ENCODE peak calls at places on chromosomes 5 and 9, in five cellular contexts. S is fibroblast of lung, H is body of pancreas, F is GM12878, A is BE2C. P is an unnamed sample.

GRCh38 chr9:89887286-89887685 is 282.5 kb downstream of the GADD45G start:
- DNase-seq in S (no peak), H (no peak), F (no peak), A (no peak), P (no peak)

GRCh38 chr9:89413963-89414638 is 83.8 kb downstream of the SEMA4D start:
- DNase-seq in S (no peak), H (no peak), F (no peak), A (peak; percentile 29), P (no peak)

GRCh38 chr5:87120518-87121314 is 147.0 kb upstream of the RASA1 start:
- DNase-seq in S (peak; percentile 74), H (no peak), F (no peak), A (no peak), P (no peak)

GRCh38 chr9:104362912-104363472 is 141.1 kb upstream of the OR13F1 start:
- DNase-seq in S (no peak), H (no peak), F (no peak), A (no peak), P (no peak)

GRCh38 chr5:52705720-52706119 is 82.0 kb upstream of the ITGA1 start:
- DNase-seq in S (no peak), H (no peak), F (no peak), A (no peak), P (no peak)

GRCh38 chr5:65874241-65874640 is 52.1 kb upstream of the ERBIN start:
- DNase-seq in S (peak; percentile 32), H (no peak), F (no peak), A (no peak), P (no peak)

GRCh38 chr9:88680041-88680440 is 145.1 kb downstream of the NXNL2 start:
- DNase-seq in S (no peak), H (no peak), F (no peak), A (no peak), P (no peak)

GRCh38 chr5:179267671-179268071 is 77.6 kb downstream of the ADAMTS2 start:
- DNase-seq in S (no peak), H (no peak), F (no peak), A (peak; percentile 14), P (no peak)

GRCh38 chr5:179768326-179769085 is 25.3 kb upstream of the LTC4S start:
- DNase-seq in S (no peak), H (no peak), F (no peak), A (no peak), P (no peak)

GRCh38 chr5:160021818-160022446 is 13.0 kb downstream of the TTC1 start:
- DNase-seq in S (peak; percentile 80), H (peak; percentile 50), F (peak; percentile 28), A (peak; percentile 54), P (peak; percentile 56)

GRCh38 chr9:88583901-88584596 is 49.1 kb downstream of the NXNL2 start:
- DNase-seq in S (peak; percentile 65), H (no peak), F (no peak), A (no peak), P (no peak)

GRCh38 chr9:134230942-134231325 is 66.6 kb upstream of the RNU6ATAC start:
- DNase-seq in S (no peak), H (no peak), F (no peak), A (no peak), P (no peak)

GRCh38 chr9:6681957-6682501 is 36.5 kb upstream of the GLDC start:
- DNase-seq in S (no peak), H (no peak), F (no peak), A (no peak), P (no peak)

GRCh38 chr9:96476591-96476990 is 26.6 kb downstream of the HABP4 start:
- DNase-seq in S (no peak), H (no peak), F (no peak), A (no peak), P (no peak)

GRCh38 chr5:34656700-34657549 is 797 bp downstream of the RAI14 start:
- DNase-seq in S (no peak), H (peak; percentile 37), F (no peak), A (no peak), P (no peak)

GRCh38 chr9:38067892-38068615 is 973 bp downstream of the SHB start:
- DNase-seq in S (peak; percentile 14), H (peak; percentile 39), F (no peak), A (peak; percentile 38), P (peak; percentile 20)

GRCh38 chr5:135490245-135491037 is 38.3 kb upstream of the TIFAB start:
- DNase-seq in S (peak; percentile 25), H (no peak), F (no peak), A (no peak), P (no peak)

GRCh38 chr5:153490124-153491085 is at the start of gene GRIA1:
- DNase-seq in S (peak; percentile 28), H (no peak), F (no peak), A (no peak), P (no peak)

GRCh38 chr5:15717002-15717401 is 217.0 kb downstream of the FBXL7 start:
- DNase-seq in S (peak; percentile 26), H (no peak), F (no peak), A (peak; percentile 19), P (no peak)

GRCh38 chr5:156379198-156379597 is 52.2 kb downstream of the SGCD start:
- DNase-seq in S (no peak), H (no peak), F (no peak), A (no peak), P (no peak)

GRCh38 chr5:33840927-33841547 is 50.8 kb downstream of the ADAMTS12 start:
- DNase-seq in S (no peak), H (no peak), F (peak; percentile 58), A (no peak), P (no peak)

GRCh38 chr9:120398286-120398685 is 181.7 kb downstream of the CDK5RAP2 start:
- DNase-seq in S (no peak), H (no peak), F (no peak), A (no peak), P (no peak)

GRCh38 chr5:91357012-91357634 is 26.0 kb downstream of the ARRDC3 start:
- DNase-seq in S (no peak), H (peak; percentile 77), F (no peak), A (no peak), P (peak; percentile 55)

GRCh38 chr9:31612336-31613030 is 772.0 kb upstream of the ACO1 start:
- DNase-seq in S (no peak), H (no peak), F (no peak), A (no peak), P (no peak)

GRCh38 chr5:156402387-156402921 is 75.5 kb downstream of the SGCD start:
- DNase-seq in S (no peak), H (no peak), F (peak; percentile 87), A (no peak), P (no peak)

GRCh38 chr5:91928751-91929521 is 545.8 kb upstream of the ARRDC3 start:
- DNase-seq in S (peak; percentile 52), H (no peak), F (no peak), A (no peak), P (no peak)

GRCh38 chr9:124621371-124622328 is 114.5 kb upstream of the NR5A1 start:
- DNase-seq in S (peak; percentile 22), H (peak; percentile 13), F (peak; percentile 94), A (no peak), P (no peak)

GRCh38 chr9:86034863-86035734 is 64.3 kb downstream of the GOLM1 start:
- DNase-seq in S (peak; percentile 57), H (peak; percentile 69), F (no peak), A (peak; percentile 74), P (peak; percentile 54)

GRCh38 chr5:10400411-10400810 is 41.3 kb upstream of the ROPN1L start:
- DNase-seq in S (no peak), H (no peak), F (no peak), A (no peak), P (no peak)

GRCh38 chr9:70625078-70625477 is 210.6 kb upstream of the KLF9 start:
- DNase-seq in S (no peak), H (no peak), F (no peak), A (no peak), P (no peak)

GRCh38 chr9:134451700-134452458 is 125.6 kb downstream of the RXRA start:
- DNase-seq in S (no peak), H (no peak), F (no peak), A (no peak), P (no peak)

GRCh38 chr9:4126996-4127395 is 172.9 kb downstream of the GLIS3 start:
- DNase-seq in S (no peak), H (no peak), F (no peak), A (no peak), P (no peak)

DNA sequence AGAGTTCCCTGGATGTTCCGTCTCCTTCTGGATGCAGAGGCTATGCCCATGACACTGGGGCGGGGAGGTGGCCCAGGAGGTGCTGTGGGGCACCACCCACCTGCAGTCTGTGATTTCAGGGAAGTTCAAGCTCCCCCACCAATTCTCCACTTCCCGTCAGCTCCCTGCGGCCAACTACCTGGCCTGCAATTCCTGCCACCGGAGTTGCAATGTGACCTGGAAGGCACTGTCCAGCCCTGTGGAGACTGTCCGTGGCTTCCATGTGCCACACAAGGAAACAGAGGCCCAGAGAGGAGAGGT is 16.6 kb downstream of the GFI1B start:
- DNase-seq in S (no peak), H (no peak), F (no peak), A (no peak), P (no peak)
- H3K27me3 ChIP-seq in S (peaks cover 23% of the 10 kb centered on the region), H (no peaks in the 10 kb centered on the region), F (peaks cover 5% of the 10 kb centered on the region), A (peaks cover 13% of the 10 kb centered on the region), P (no peaks in the 10 kb centered on the region)

GRCh38 chr9:83041771-83042170 is 21.2 kb downstream of the RASEF start:
- DNase-seq in S (no peak), H (no peak), F (no peak), A (no peak), P (no peak)
- H3K9me3 ChIP-seq in S (no peaks in the 10 kb centered on the region), H (no peaks in the 10 kb centered on the region), F (no peaks in the 10 kb centered on the region), A (no peaks in the 10 kb centered on the region), P (no peaks in the 10 kb centered on the region)

GRCh38 chr5:2755371-2755715 is 3.9 kb upstream of the IRX2 start:
- DNase-seq in S (no peak), H (no peak), F (no peak), A (no peak), P (no peak)

GRCh38 chr5:2754621-2755370 is 3.3 kb upstream of the IRX2 start:
- DNase-seq in S (no peak), H (no peak), F (no peak), A (no peak), P (no peak)

GRCh38 chr5:2752875-2753435 is 1.5 kb upstream of the IRX2 start:
- DNase-seq in S (no peak), H (no peak), F (no peak), A (no peak), P (no peak)

GRCh38 chr5:2752059-2752874 is 790 bp upstream of the IRX2 start:
- DNase-seq in S (no peak), H (no peak), F (no peak), A (no peak), P (peak; percentile 26)

GRCh38 chr5:2753452-2754409 is 2.3 kb upstream of the IRX2 start:
- DNase-seq in S (no peak), H (no peak), F (no peak), A (no peak), P (no peak)
- H3K4me3 ChIP-seq in S (no peak overlapping the region), H (no peak overlapping the region), F (no peak overlapping the region), A (no peak overlapping the region), P (no peak overlapping the region)

GRCh38 chr9:97744710-97745708 is 47.9 kb upstream of the XPA start:
- DNase-seq in S (no peak), H (peak; percentile 20), F (no peak), A (no peak), P (peak; percentile 53)
- H3K27me3 ChIP-seq in S (peaks cover 20% of the 10 kb centered on the region), H (no peaks in the 10 kb centered on the region), F (no peaks in the 10 kb centered on the region), A (peaks cover 18% of the 10 kb centered on the region), P (no peaks in the 10 kb centered on the region)

GRCh38 chr9:126070071-126070470 is 256.6 kb upstream of the MVB12B start:
- DNase-seq in S (no peak), H (no peak), F (no peak), A (no peak), P (no peak)
- H3K9me3 ChIP-seq in S (no peaks in the 10 kb centered on the region), H (no peaks in the 10 kb centered on the region), F (no peaks in the 10 kb centered on the region), A (no peaks in the 10 kb centered on the region), P (no peaks in the 10 kb centered on the region)

P was measured in Caco-2.